ENCODE peak calls at places on chromosomes 4 and X, in four cellular contexts. A is K562, Y is keratinocyte, U is H1. V is an unnamed sample. For H3K36me3, the result is how much of the 10 kb centered on the place peaks cover.

GRCh38 chrX:100804780-100805179 is 15.4 kb upstream of the CSTF2 start:
- DNase-seq in A (no peak), Y (no peak), U (no peak), V (no peak)

GRCh38 chr4:29311231-29311630 is 1408.9 kb upstream of the PCDH7 start:
- DNase-seq in A (no peak), Y (no peak), U (no peak), V (no peak)

GRCh38 chr4:4771160-4771559 is 88.3 kb upstream of the MSX1 start:
- DNase-seq in A (no peak), Y (no peak), U (no peak), V (no peak)

GRCh38 chrX:39012561-39013209 is 211.4 kb downstream of the MID1IP1 start:
- DNase-seq in A (no peak), Y (no peak), U (no peak), V (no peak)

GRCh38 chr4:38804654-38805295 is at the start of gene TLR1:
- DNase-seq in A (no peak), Y (no peak), U (no peak), V (no peak)

GRCh38 chr4:113979973-113980615 is 647 bp upstream of the ARSJ start:
- DNase-seq in A (no peak), Y (no peak), U (no peak), V (no peak)

GRCh38 chrX:153469811-153470410 is 465 bp downstream of the HAUS7 start:
- DNase-seq in A (peak), Y (no peak), U (no peak), V (peak)

GRCh38 chrX:154486396-154487207 is at the start of gene UBL4A:
- DNase-seq in A (peak), Y (peak), U (peak), V (peak)

GRCh38 chr4:113781439-113782040 is 20.0 kb upstream of the CAMK2D start:
- DNase-seq in A (no peak), Y (no peak), U (no peak), V (no peak)

DNA sequence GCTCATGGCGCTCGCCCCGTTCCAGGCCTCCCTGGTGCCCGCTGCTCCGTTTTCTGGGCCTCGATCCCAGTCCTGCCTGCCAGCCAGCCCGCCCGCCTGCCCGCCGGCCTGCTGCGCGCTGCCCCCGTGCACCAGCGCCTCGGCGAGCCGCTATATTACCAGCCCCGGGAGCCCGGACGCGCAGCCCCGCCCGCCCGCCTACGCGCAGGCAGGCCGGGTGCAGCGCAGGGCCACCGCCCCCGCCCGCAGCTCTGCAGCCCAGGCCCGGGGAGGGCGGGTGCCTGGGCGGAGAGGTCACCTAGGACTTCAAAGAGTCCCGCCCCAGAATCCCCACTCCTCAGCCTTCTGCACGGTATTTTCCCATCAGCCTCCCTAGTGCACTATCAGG is at the start of gene MAOB:
- DNase-seq in A (peak), Y (no peak), U (peak), V (no peak)
- H3K4me2 ChIP-seq in A (no peak), Y (no peak), U (peak), V (no peak)

GRCh38 chr4:2745516-2745915 is 10.6 kb downstream of the TNIP2 start:
- DNase-seq in A (no peak), Y (no peak), U (no peak), V (no peak)
- H3K36me3 ChIP-seq in A (half or more), Y (under half), U (under half), V (half or more)

GRCh38 chr4:30938956-30939528 is 218.9 kb downstream of the PCDH7 start:
- DNase-seq in A (no peak), Y (no peak), U (no peak), V (no peak)
- TF ChIP-seq CTCF in A (no peak), Y (no peak), U (no peak), V (no peak)

GRCh38 chrX:107831071-107831470 is 5.4 kb downstream of the MID2 start:
- DNase-seq in A (no peak), Y (no peak), U (no peak), V (no peak)
- H3K4me2 ChIP-seq in A (no peak), Y (no peak), U (no peak), V (no peak)

DNA sequence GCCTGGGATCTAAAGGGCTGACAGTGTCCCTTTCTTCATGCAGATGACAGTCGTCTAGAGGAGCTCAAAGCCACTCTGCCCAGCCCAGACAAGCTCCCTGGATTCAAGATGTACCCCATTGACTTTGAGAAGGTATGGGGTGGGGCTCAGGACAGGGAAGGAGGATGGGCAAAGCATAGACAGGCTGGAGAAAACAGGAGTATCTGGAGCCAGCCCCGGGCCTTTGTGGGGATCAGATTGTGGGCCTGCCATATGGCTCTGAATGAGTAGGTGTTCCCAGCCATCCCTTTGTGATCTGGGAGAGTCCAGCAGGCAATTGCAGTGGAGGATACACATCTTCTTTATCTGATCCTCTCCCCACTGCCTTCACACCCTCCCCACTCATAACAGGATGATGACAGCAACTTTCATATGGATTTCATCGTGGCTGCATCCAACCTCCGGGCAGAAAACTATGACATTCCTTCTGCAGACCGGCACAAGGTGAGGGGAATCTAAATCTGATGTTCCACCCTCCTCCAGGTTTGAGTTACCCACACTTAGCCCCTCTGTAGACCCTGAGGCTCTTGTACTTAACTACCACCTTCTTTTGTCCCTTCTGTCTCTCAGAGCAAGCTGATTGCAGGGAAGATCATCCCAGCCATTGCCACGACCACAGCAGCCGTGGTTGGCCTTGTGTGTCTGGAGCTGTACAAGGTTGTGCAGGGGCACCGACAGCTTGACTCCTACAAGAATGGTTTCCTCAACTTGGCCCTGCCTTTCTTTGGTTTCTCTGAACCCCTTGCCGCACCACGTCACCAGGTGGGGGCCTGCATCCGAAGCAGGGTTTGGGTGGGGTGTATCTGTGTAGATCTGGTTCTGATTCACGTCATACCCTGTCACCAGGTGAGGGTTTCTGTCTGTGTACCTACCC is 5.8 kb upstream of the CDK16 start:
- DNase-seq in A (no peak), Y (no peak), U (no peak), V (no peak)
- H3K36me3 ChIP-seq in A (half or more), Y (half or more), U (half or more), V (half or more)

GRCh38 chr4:52956691-52957090 is 94.6 kb downstream of the RASL11B start:
- DNase-seq in A (no peak), Y (no peak), U (no peak), V (no peak)

GRCh38 chr4:52958232-52958631 is 96.1 kb downstream of the RASL11B start:
- DNase-seq in A (no peak), Y (no peak), U (no peak), V (no peak)

GRCh38 chr4:52957220-52957686 is 95.1 kb downstream of the RASL11B start:
- DNase-seq in A (no peak), Y (no peak), U (no peak), V (no peak)

GRCh38 chr4:52959545-52959944 is 97.4 kb downstream of the RASL11B start:
- DNase-seq in A (no peak), Y (no peak), U (no peak), V (no peak)

GRCh38 chr4:52957791-52958190 is 95.7 kb downstream of the RASL11B start:
- DNase-seq in A (no peak), Y (no peak), U (no peak), V (no peak)
- TF ChIP-seq CTCF in A (no peak), Y (no peak), U (no peak), V (no peak)

DNA sequence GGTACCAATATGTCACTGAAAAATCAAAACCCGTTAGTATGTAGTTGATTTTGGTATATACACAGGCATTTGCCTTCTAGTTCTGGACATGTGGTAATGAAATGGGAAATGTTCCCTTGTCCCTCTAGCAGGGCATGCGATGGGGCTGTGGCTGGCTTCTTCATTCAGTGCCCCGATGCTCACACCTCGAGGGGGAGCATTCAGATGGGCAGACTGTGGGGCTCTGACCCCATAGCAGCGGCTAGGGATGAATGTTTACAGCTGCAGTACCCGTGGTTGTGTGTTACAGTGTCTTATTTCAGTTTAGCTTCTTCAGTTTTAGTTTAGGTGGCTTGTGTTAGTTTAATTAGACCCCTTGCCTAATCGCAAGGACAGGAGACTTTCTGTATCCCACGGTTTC is 1741.0 kb upstream of the PCDH10 start:
- DNase-seq in A (no peak), Y (no peak), U (no peak), V (no peak)
- H3K4me2 ChIP-seq in A (no peak), Y (no peak), U (no peak), V (no peak)

V was measured in DND-41.